ENCODE peak calls at places on chromosomes 11 and 22, in ten cellular contexts. M is GM23248, V is Karpas-422, J is OCI-LY7, P is MM.1S, O is PC-9, F is HCT116, K is SK-N-SH, T is hepatocyte, X is PC-3. I is an unnamed sample. For H3K9me2, the result is how much of the 10 kb centered on the place peaks cover.

GRCh38 chr11:110529043-110529442 is 99.3 kb downstream of the FDX1 start:
- DNase-seq in M (peak), V (peak), J (peak), P (peak), O (peak), F (peak), K (no peak), T (no peak), X (peak), I (peak)

GRCh38 chr11:122661182-122661945 is 5.8 kb downstream of the UBASH3B start:
- DNase-seq in M (peak), V (no peak), J (no peak), P (no peak), O (peak), F (no peak), K (no peak), T (no peak), X (peak), I (no peak)

GRCh38 chr11:130413383-130414106 is 14.9 kb downstream of the ADAMTS8 start:
- DNase-seq in M (peak), V (no peak), J (no peak), P (no peak), O (peak), F (no peak), K (no peak), T (no peak), X (peak), I (no peak)

GRCh38 chr11:119404872-119405271 is 18.1 kb downstream of the THY1 start:
- DNase-seq in M (no peak), V (no peak), J (no peak), P (no peak), O (no peak), F (no peak), K (no peak), T (no peak), X (no peak), I (no peak)

GRCh38 chr11:129814244-129814992 is 1.2 kb upstream of the TMEM45B start:
- DNase-seq in M (no peak), V (peak), J (peak), P (no peak), O (no peak), F (no peak), K (peak), T (no peak), X (no peak), I (peak)

GRCh38 chr11:1882265-1883238 is 9.1 kb downstream of the PRR33 start:
- DNase-seq in M (peak), V (peak), J (peak), P (peak), O (no peak), F (peak), K (peak), T (peak), X (peak), I (peak)

GRCh38 chr11:33891714-33892327 is at the start of gene LMO2:
- DNase-seq in M (no peak), V (no peak), J (no peak), P (no peak), O (no peak), F (no peak), K (no peak), T (no peak), X (no peak), I (no peak)

GRCh38 chr11:123742334-123742733 is 874 bp upstream of the ZNF202 start:
- DNase-seq in M (no peak), V (no peak), J (no peak), P (no peak), O (no peak), F (no peak), K (no peak), T (no peak), X (no peak), I (peak)

GRCh38 chr22:45893516-45893915 is 83.4 kb downstream of the WNT7B start:
- DNase-seq in M (no peak), V (no peak), J (no peak), P (peak), O (peak), F (no peak), K (no peak), T (no peak), X (peak), I (no peak)

GRCh38 chr11:68066742-68067141 is 27.9 kb downstream of the TCIRG1 start:
- DNase-seq in M (no peak), V (no peak), J (no peak), P (no peak), O (no peak), F (no peak), K (no peak), T (no peak), X (no peak), I (no peak)

GRCh38 chr11:28581286-28582242 is 473.4 kb downstream of the METTL15 start:
- DNase-seq in M (peak), V (no peak), J (no peak), P (no peak), O (no peak), F (no peak), K (no peak), T (no peak), X (peak), I (peak)

GRCh38 chr22:42304021-42304790 is 33.8 kb upstream of the TCF20 start:
- DNase-seq in M (no peak), V (no peak), J (no peak), P (no peak), O (no peak), F (no peak), K (no peak), T (peak), X (no peak), I (no peak)

GRCh38 chr11:12306830-12307229 is 70.5 kb upstream of the PARVA start:
- DNase-seq in M (no peak), V (no peak), J (no peak), P (no peak), O (no peak), F (no peak), K (no peak), T (no peak), X (no peak), I (no peak)

GRCh38 chr22:49884503-49885260 is 31.0 kb downstream of the ZBED4 start:
- DNase-seq in M (no peak), V (no peak), J (no peak), P (no peak), O (no peak), F (no peak), K (no peak), T (no peak), X (no peak), I (no peak)

GRCh38 chr22:46614070-46614931 is 5.9 kb upstream of the GRAMD4 start:
- DNase-seq in M (no peak), V (peak), J (peak), P (peak), O (no peak), F (no peak), K (no peak), T (no peak), X (no peak), I (no peak)

GRCh38 chr22:36067237-36067558 is 38.6 kb upstream of the RBFOX2 start:
- DNase-seq in M (no peak), V (no peak), J (no peak), P (no peak), O (no peak), F (no peak), K (no peak), T (no peak), X (no peak), I (no peak)

GRCh38 chr11:92946707-92947106 is 22.7 kb upstream of the MTNR1B start:
- DNase-seq in M (no peak), V (no peak), J (no peak), P (no peak), O (no peak), F (no peak), K (no peak), T (no peak), X (no peak), I (no peak)

GRCh38 chr11:1238767-1239595 is 16.1 kb downstream of the MUC5B start:
- DNase-seq in M (no peak), V (no peak), J (no peak), P (peak), O (no peak), F (no peak), K (no peak), T (peak), X (peak), I (peak)

GRCh38 chr11:65489061-65489705 is 9.7 kb upstream of the MALAT1 start:
- DNase-seq in M (peak), V (no peak), J (no peak), P (no peak), O (peak), F (no peak), K (no peak), T (peak), X (no peak), I (peak)

GRCh38 chr22:20249797-20250354 is 18.2 kb downstream of the RTN4R start:
- DNase-seq in M (peak), V (no peak), J (no peak), P (no peak), O (no peak), F (no peak), K (no peak), T (no peak), X (no peak), I (no peak)

GRCh38 chr22:27097481-27097880 is 440.1 kb downstream of the MIAT start:
- DNase-seq in M (no peak), V (no peak), J (no peak), P (no peak), O (no peak), F (no peak), K (no peak), T (no peak), X (no peak), I (no peak)

GRCh38 chr22:27090595-27090994 is 433.2 kb downstream of the MIAT start:
- DNase-seq in M (no peak), V (no peak), J (no peak), P (no peak), O (no peak), F (no peak), K (no peak), T (no peak), X (no peak), I (no peak)

GRCh38 chr22:27093422-27093821 is 436.0 kb downstream of the MIAT start:
- DNase-seq in M (no peak), V (no peak), J (no peak), P (no peak), O (no peak), F (no peak), K (no peak), T (no peak), X (no peak), I (no peak)

GRCh38 chr22:27097933-27098332 is 440.5 kb downstream of the MIAT start:
- DNase-seq in M (no peak), V (no peak), J (no peak), P (no peak), O (no peak), F (no peak), K (no peak), T (no peak), X (no peak), I (peak)

DNA sequence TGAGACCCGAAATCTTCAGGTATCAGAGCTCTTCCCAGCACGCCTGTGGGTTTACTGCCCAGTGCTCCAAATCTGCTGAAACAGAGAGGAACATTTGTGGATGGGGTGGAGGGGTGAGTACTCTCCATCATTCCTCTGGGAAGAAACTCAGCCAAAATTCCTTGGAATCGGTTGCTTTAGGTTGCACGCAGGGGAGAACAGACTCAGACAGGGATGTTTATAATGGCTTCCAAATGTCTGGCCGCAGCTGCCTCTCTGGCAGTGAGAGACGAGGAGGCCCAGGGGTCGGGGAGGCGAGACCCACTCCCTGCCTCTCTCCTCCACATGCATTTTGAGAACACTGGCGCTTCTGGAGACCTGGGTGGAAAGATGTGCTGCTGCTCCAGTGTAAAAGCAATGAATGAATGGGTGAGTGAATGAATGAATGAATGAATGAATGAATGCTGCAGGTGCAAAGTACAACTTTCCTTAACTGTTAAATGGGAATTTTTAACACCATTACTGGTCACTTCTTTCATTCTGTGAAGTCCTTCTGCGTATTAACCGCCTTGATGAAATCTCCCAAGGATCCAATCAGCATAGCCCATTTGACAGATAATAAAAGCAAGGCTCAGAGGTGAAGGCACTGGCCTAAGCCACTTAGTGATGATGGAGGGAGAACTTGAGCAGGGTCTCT is 437.4 kb downstream of the MIAT start:
- DNase-seq in M (peak), V (no peak), J (no peak), P (no peak), O (no peak), F (no peak), K (no peak), T (peak), X (no peak), I (no peak)
- H3K9me2 ChIP-seq in M (under half), V (under half), J (under half), P (under half), O (under half), F (under half), K (under half), T (under half), X (under half), I (under half)

DNA sequence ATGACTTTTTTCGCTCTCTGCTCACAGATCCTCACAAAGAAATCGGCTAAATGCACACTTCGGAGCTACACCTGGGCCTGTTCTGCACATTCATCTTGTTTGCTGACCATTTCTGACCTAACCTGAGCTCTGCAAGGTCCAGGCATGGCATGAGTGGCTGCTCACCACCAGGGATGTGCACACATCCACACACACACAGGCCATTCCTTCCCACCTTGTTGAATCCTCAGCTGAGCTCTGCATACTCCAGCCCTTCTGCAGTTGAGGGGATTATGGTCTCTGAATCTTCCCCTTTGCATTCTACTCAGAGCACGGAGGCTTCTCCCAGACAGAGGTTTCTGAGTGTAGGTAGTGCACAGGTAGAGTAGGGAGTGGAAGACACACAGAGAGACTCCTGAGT is 411.9 kb upstream of the B3GAT1 start:
- DNase-seq in M (no peak), V (no peak), J (no peak), P (no peak), O (no peak), F (no peak), K (no peak), T (no peak), X (no peak), I (no peak)
- H3K9me2 ChIP-seq in M (under half), V (under half), J (under half), P (under half), O (under half), F (under half), K (under half), T (under half), X (under half), I (under half)

DNA sequence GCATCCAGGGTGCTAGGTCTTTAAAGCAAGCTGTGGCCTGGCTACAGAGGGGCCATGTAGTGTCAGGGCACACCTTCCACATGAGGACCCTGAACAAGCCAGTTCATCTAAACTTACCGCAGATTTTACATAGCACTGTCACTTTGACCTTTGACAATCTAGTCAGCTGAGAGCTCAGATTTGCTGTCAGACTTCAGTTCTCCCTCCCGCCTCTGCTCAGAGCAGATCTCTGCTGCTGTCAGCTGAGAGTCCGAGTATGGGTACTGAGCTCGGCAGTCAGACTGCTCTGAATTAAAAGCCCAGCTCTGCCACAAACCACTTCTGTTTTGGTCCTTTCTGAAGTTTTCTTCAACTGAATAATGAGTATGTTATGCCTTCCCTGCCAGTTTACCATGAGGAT is 507.1 kb downstream of the SOX6 start:
- DNase-seq in M (no peak), V (no peak), J (no peak), P (no peak), O (no peak), F (no peak), K (no peak), T (peak), X (no peak), I (no peak)
- H3K9me2 ChIP-seq in M (under half), V (under half), J (under half), P (under half), O (under half), F (under half), K (under half), T (under half), X (under half), I (under half)

GRCh38 chr22:44206696-44207095 is 26.0 kb downstream of the PARVG start:
- DNase-seq in M (no peak), V (no peak), J (no peak), P (no peak), O (no peak), F (no peak), K (peak), T (no peak), X (no peak), I (no peak)
- H3K9me2 ChIP-seq in M (under half), V (under half), J (under half), P (under half), O (under half), F (under half), K (under half), T (under half), X (under half), I (under half)

GRCh38 chr11:112996924-112997323 is 35.7 kb downstream of the NCAM1 start:
- DNase-seq in M (no peak), V (no peak), J (no peak), P (no peak), O (no peak), F (no peak), K (no peak), T (no peak), X (no peak), I (no peak)

GRCh38 chr11:112989198-112989597 is 28.0 kb downstream of the NCAM1 start:
- DNase-seq in M (no peak), V (no peak), J (no peak), P (no peak), O (no peak), F (no peak), K (no peak), T (no peak), X (no peak), I (no peak)

GRCh38 chr11:112995423-112996084 is 34.3 kb downstream of the NCAM1 start:
- DNase-seq in M (no peak), V (no peak), J (no peak), P (no peak), O (no peak), F (no peak), K (no peak), T (no peak), X (no peak), I (no peak)

GRCh38 chr11:112997829-112998228 is 36.6 kb downstream of the NCAM1 start:
- DNase-seq in M (no peak), V (no peak), J (no peak), P (no peak), O (no peak), F (no peak), K (no peak), T (no peak), X (no peak), I (peak)

DNA sequence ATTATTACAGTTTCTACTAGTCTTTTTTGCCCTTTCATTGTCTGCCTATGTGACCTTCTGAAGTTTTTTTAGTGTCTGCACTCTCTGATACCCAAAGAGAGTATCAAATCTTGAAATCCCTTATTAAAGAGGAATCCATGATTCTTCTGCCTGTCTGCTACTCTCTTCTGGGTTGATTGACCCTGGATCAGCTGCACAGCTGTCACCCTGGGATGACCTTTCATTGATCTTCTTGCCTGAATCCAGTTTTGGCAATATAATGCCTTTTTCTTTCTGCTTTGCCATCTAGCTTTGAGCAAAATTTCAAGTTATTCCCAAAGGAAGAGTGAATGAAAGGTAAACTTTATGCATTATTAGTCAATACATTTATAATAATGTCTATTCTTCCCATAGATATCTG is 32.6 kb downstream of the NCAM1 start:
- DNase-seq in M (no peak), V (no peak), J (no peak), P (no peak), O (no peak), F (no peak), K (no peak), T (no peak), X (no peak), I (no peak)
- H3K9me2 ChIP-seq in M (under half), V (under half), J (under half), P (under half), O (under half), F (under half), K (under half), T (under half), X (under half), I (under half)

DNA sequence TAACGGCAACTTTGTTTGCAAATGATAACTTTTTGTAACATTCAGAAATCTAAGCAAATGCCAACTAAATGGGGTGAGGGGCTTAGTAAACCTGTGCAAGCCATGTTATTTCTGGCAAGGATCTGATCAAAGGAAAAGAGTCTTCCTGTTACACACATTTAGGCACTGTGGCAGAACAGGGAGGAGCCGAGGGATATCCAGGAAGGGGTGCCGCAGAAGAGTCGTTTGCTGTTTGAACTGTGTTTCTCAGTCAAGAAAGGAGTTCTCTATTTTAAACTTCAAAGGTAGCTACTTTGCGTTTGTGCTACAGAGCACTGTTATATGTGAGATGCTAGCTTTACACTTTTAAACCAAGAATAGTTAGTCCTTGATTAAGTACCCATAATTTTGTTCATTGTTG is 175.5 kb downstream of the ETS1 start:
- DNase-seq in M (no peak), V (no peak), J (no peak), P (no peak), O (no peak), F (no peak), K (no peak), T (no peak), X (no peak), I (no peak)
- H3K9me2 ChIP-seq in M (under half), V (under half), J (under half), P (under half), O (under half), F (under half), K (under half), T (under half), X (under half), I (under half)

DNA sequence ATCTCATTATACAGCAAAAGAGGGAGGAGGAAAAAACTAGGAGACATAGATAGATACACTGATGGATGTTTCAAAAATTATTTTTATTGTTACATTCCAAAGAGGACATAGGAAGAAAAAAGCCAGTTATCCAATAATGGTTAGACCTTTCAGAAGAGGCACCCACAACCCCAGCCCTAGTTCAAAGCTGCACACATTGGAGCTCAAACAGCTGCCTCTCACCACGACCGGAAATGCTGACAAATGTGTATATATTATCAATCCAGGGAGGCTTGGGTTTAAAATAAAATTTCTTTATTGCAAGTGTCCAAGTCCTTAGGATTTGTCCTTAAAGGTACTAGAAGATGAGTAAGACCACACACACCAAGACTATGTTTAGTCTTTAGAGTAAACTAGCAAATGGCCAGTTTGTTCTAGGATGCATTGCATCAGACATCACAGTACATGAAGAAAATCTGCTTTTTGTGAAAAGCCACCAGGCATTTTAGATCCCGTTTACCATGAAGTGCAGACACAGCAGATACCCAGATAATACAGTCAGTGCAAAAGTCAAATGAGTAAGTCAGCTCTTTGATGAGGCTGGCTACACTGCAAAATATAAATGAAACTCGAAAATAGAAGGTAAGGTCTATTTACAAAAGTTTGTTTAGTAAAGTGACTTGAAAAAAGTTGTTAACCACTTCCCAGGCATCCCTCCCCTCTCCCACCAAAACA is 4.6 kb upstream of the ASCL3 start:
- DNase-seq in M (no peak), V (no peak), J (no peak), P (no peak), O (no peak), F (no peak), K (no peak), T (no peak), X (no peak), I (no peak)
- H3K9me2 ChIP-seq in M (under half), V (under half), J (under half), P (under half), O (under half), F (under half), K (under half), T (under half), X (under half), I (under half)

GRCh38 chr11:30710216-30710615 is 124.1 kb upstream of the MPPED2 start:
- DNase-seq in M (no peak), V (no peak), J (no peak), P (no peak), O (no peak), F (no peak), K (no peak), T (no peak), X (no peak), I (no peak)
- H3K9me2 ChIP-seq in M (under half), V (under half), J (under half), P (under half), O (under half), F (under half), K (under half), T (under half), X (under half), I (under half)

I was measured in GM23338.